ENCODE peak calls at places on chromosomes 16 and 17, in four cellular contexts. Z is tibial nerve, U is OCI-LY7, O is HCT116. N is an unnamed sample.
A peak's percentile ranks its signal among the peaks of the same experiment; 100 is the strongest.

GRCh38 chr17:27797390-27798091 is 2.8 kb downstream of the NOS2 start:
- DNase-seq in O (no peak), Z (no peak), U (no peak), N (no peak)

GRCh38 chr16:13245713-13246377 is 344.4 kb downstream of the SHISA9 start:
- DNase-seq in O (no peak), Z (no peak), U (no peak), N (no peak)

GRCh38 chr17:75731716-75732498 is 10.6 kb downstream of the ITGB4 start:
- DNase-seq in O (no peak), U (no peak), Z (no peak), N (no peak)

GRCh38 chr17:36949461-36949927 is 740 bp downstream of the AATF start:
- DNase-seq in Z (no peak), U (no peak), O (no peak), N (no peak)

GRCh38 chr17:42774066-42774750 is 959 bp downstream of the VPS25 start:
- DNase-seq in O (no peak), Z (no peak), U (no peak), N (no peak)

GRCh38 chr17:38564254-38564605 is 41.5 kb downstream of the SRCIN1 start:
- DNase-seq in Z (no peak), U (no peak), O (no peak), N (no peak)

GRCh38 chr17:7440113-7440822 is 956 bp downstream of the FGF11 start:
- DNase-seq in Z (no peak), O (no peak), U (peak; percentile 58), N (no peak)

GRCh38 chr17:80118601-80119270 is 17.4 kb downstream of the GAA start:
- DNase-seq in Z (no peak), U (no peak), O (no peak), N (no peak)

GRCh38 chr16:56428087-56428486 is 2.7 kb upstream of the AMFR start:
- DNase-seq in Z (no peak), U (no peak), O (no peak), N (no peak)

GRCh38 chr17:28341516-28341915 is 6.0 kb downstream of the TNFAIP1 start:
- DNase-seq in O (no peak), Z (no peak), U (no peak), N (no peak)

GRCh38 chr17:10059684-10060211 is 138.7 kb downstream of the GAS7 start:
- DNase-seq in Z (no peak), U (no peak), O (no peak), N (no peak)

GRCh38 chr17:68101992-68102758 is 66.6 kb downstream of the KPNA2 start:
- DNase-seq in U (peak; percentile 49), Z (no peak), O (no peak), N (peak; percentile 16)

GRCh38 chr17:47702391-47702995 is 8.5 kb downstream of the TBKBP1 start:
- DNase-seq in U (no peak), Z (no peak), O (no peak), N (no peak)

GRCh38 chr17:75927286-75927922 is 13.4 kb downstream of the FBF1 start:
- DNase-seq in Z (no peak), U (peak; percentile 74), O (peak; percentile 46), N (no peak)

GRCh38 chr17:78665952-78666920 is 89.0 kb upstream of the DNAH17 start:
- DNase-seq in U (peak; percentile 45), Z (no peak), O (no peak), N (peak; percentile 22)

GRCh38 chr16:376817-377418 is 4.9 kb downstream of the PGAP6 start:
- DNase-seq in Z (no peak), U (no peak), O (no peak), N (no peak)

GRCh38 chr17:61736438-61736837 is 126.9 kb downstream of the BRIP1 start:
- DNase-seq in O (no peak), Z (no peak), U (no peak), N (no peak)

GRCh38 chr16:26961459-26961858 is 105.3 kb upstream of the C16orf82 start:
- DNase-seq in Z (no peak), U (no peak), O (no peak), N (no peak)

GRCh38 chr17:35726609-35727460 is 4.6 kb upstream of the RASL10B start:
- DNase-seq in Z (peak; percentile 53), O (no peak), U (peak; percentile 34), N (no peak)

GRCh38 chr16:86046026-86046713 is 147.2 kb downstream of the IRF8 start:
- DNase-seq in O (no peak), U (no peak), Z (no peak), N (no peak)

GRCh38 chr17:43524945-43525575 is 21.1 kb downstream of the ETV4 start:
- DNase-seq in Z (no peak), U (no peak), O (no peak), N (no peak)

GRCh38 chr17:8436169-8436932 is 667 bp downstream of the NDEL1 start:
- DNase-seq in O (peak; percentile 19), U (peak; percentile 65), Z (peak; percentile 18), N (peak; percentile 32)

GRCh38 chr16:83717814-83718213 is 90.0 kb upstream of the HSBP1 start:
- DNase-seq in O (no peak), U (no peak), Z (no peak), N (no peak)

GRCh38 chr16:74271879-74272278 is 24.7 kb upstream of the PSMD7 start:
- DNase-seq in O (no peak), Z (no peak), U (no peak), N (no peak)

GRCh38 chr17:14747576-14747940 is 446.7 kb downstream of the HS3ST3B1 start:
- DNase-seq in U (no peak), Z (no peak), O (no peak), N (no peak)

GRCh38 chr16:11389631-11390565 is 44.6 kb downstream of the RMI2 start:
- DNase-seq in U (no peak), Z (no peak), O (no peak), N (no peak)

GRCh38 chr17:49516190-49516589 is 21.1 kb downstream of the NGFR start:
- DNase-seq in O (no peak), U (no peak), Z (no peak), N (no peak)

GRCh38 chr17:17096438-17097178 is 54.4 kb downstream of the MPRIP start:
- DNase-seq in U (no peak), Z (no peak), O (no peak), N (no peak)

GRCh38 chr17:40218740-40219072 is 398 bp upstream of the WIPF2 start:
- DNase-seq in O (peak; percentile 47), Z (peak; percentile 28), U (peak; percentile 91), N (peak; percentile 82)

GRCh38 chr16:27779719-27780161 is 229.8 kb downstream of the KATNIP start:
- DNase-seq in O (no peak), U (peak; percentile 29), Z (peak; percentile 26), N (no peak)

GRCh38 chr17:45300060-45300751 is 16.6 kb downstream of the MAP3K14 start:
- DNase-seq in Z (no peak), U (peak; percentile 46), O (no peak), N (no peak)

GRCh38 chr17:38466346-38467315 is 38.4 kb downstream of the ARHGAP23 start:
- DNase-seq in O (no peak), Z (no peak), U (no peak), N (no peak)

GRCh38 chr16:17307501-17307900 is 163.3 kb downstream of the XYLT1 start:
- DNase-seq in O (no peak), Z (no peak), U (no peak), N (no peak)

GRCh38 chr17:63842173-63842539 is 329 bp downstream of the SMARCD2 start:
- DNase-seq in Z (no peak), O (no peak), U (no peak), N (no peak)

GRCh38 chr17:63841350-63842172 is 924 bp downstream of the SMARCD2 start:
- DNase-seq in O (no peak), Z (no peak), U (peak; percentile 61), N (no peak)

GRCh38 chr17:63842540-63843386 is at the start of gene SMARCD2:
- DNase-seq in U (peak; percentile 98), Z (peak; percentile 98), O (peak; percentile 100), N (peak; percentile 98)

GRCh38 chr17:63838586-63839184 is 3.8 kb downstream of the SMARCD2 start:
- DNase-seq in U (no peak), O (no peak), Z (peak; percentile 97), N (no peak)

GRCh38 chr17:63840591-63841349 is 1.7 kb downstream of the SMARCD2 start:
- DNase-seq in O (no peak), Z (no peak), U (no peak), N (no peak)
- H3K4me1 ChIP-seq in O (peaks cover 46% of the 10 kb centered on the region), Z (peaks cover 43% of the 10 kb centered on the region), U (peaks cover 48% of the 10 kb centered on the region), N (peaks cover 24% of the 10 kb centered on the region)

GRCh38 chr16:68972720-68973119 is 129.4 kb downstream of the TANGO6 start:
- DNase-seq in U (no peak), Z (no peak), O (no peak), N (no peak)

GRCh38 chr16:68973611-68974120 is 130.3 kb downstream of the TANGO6 start:
- DNase-seq in Z (no peak), O (no peak), U (no peak), N (no peak)

GRCh38 chr16:68969338-68969737 is 126.0 kb downstream of the TANGO6 start:
- DNase-seq in O (no peak), U (no peak), Z (no peak), N (no peak)

DNA sequence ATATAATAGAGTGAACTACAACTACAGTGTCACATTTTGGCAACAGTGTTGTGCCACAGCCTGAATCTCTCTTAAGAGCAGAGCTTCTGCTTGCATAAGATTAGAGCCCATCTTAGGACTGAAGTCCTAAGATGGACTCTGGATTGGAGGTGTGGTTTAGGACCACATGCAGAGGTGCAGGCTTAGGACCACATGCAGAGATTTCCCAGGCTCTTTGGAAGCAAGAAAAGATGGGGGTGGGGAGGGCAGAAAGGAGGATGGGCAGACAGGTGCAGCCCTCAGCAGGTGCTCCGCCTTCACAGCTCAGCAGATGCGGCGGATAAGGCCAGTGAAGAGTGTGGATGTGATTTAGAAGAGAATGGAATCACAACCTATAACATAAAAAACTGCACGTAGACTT is 128.7 kb downstream of the TANGO6 start:
- DNase-seq in U (no peak), O (no peak), Z (no peak), N (no peak)
- H3K27ac ChIP-seq in U (no peak overlapping the region), O (no peak overlapping the region), Z (no peak overlapping the region), N (no peak overlapping the region)

GRCh38 chr17:73291260-73291801 is 20.5 kb downstream of the CDC42EP4 start:
- DNase-seq in Z (peak; percentile 58), U (no peak), O (peak; percentile 79), N (no peak)

GRCh38 chr17:73288534-73289302 is 23.1 kb downstream of the CDC42EP4 start:
- DNase-seq in O (no peak), U (no peak), Z (peak; percentile 46), N (no peak)

GRCh38 chr17:73290399-73291259 is 21.2 kb downstream of the CDC42EP4 start:
- DNase-seq in U (no peak), Z (no peak), O (no peak), N (no peak)

GRCh38 chr17:73292031-73292531 is 19.7 kb downstream of the CDC42EP4 start:
- DNase-seq in O (peak; percentile 89), Z (no peak), U (no peak), N (no peak)

GRCh38 chr17:73289549-73290254 is 22.1 kb downstream of the CDC42EP4 start:
- DNase-seq in Z (no peak), O (no peak), U (no peak), N (no peak)
- H3K4me1 ChIP-seq in Z (peaks cover 88% of the 10 kb centered on the region), O (peaks cover 83% of the 10 kb centered on the region), U (no peaks in the 10 kb centered on the region), N (no peaks in the 10 kb centered on the region)

GRCh38 chr16:4513881-4514280 is 24.7 kb downstream of the CDIP1 start:
- DNase-seq in U (no peak), O (no peak), Z (no peak), N (no peak)
- H3K27ac ChIP-seq in U (no peak overlapping the region), O (no peak overlapping the region), Z (peak overlapping the region; percentile 69), N (peak overlapping the region; percentile 47)

GRCh38 chr17:82231562-82232321 is 2.9 kb downstream of the SLC16A3 start:
- DNase-seq in Z (peak; percentile 44), O (no peak), U (no peak), N (no peak)
- H3K4me1 ChIP-seq in Z (peaks cover 49% of the 10 kb centered on the region), O (peaks cover 87% of the 10 kb centered on the region), U (peaks cover 43% of the 10 kb centered on the region), N (peaks cover 47% of the 10 kb centered on the region)